ENCODE peak calls at places on chromosome 13, in five cellular contexts. R is fibroblast of the aortic adventitia, L is thyroid gland, D is heart right ventricle, P is kidney epithelial cell. Z is an unnamed sample.

GRCh38 chr13:78121459-78122348 is 203.1 kb upstream of the EDNRB start:
- DNase-seq in R (peak; percentile 89), P (peak; percentile 29), D (peak; percentile 45), L (peak; percentile 52), Z (peak; percentile 56)

GRCh38 chr13:113098163-113098732 is 7.3 kb upstream of the F7 start:
- DNase-seq in P (no peak), R (peak; percentile 46), L (no peak), D (no peak), Z (no peak)

GRCh38 chr13:93248627-93249047 is 22.0 kb downstream of the GPC6 start:
- DNase-seq in P (no peak), L (peak; percentile 22), R (peak; percentile 47), D (no peak), Z (no peak)

GRCh38 chr13:40271931-40272775 is 394.3 kb downstream of the FOXO1 start:
- DNase-seq in P (no peak), R (peak; percentile 97), D (peak; percentile 45), L (peak; percentile 78), Z (peak; percentile 80)

GRCh38 chr13:37187110-37187509 is 81.6 kb upstream of the CSNK1A1L start:
- DNase-seq in P (no peak), L (no peak), D (no peak), R (peak; percentile 52), Z (no peak)

GRCh38 chr13:19601749-19602725 is 31.4 kb upstream of the MPHOSPH8 start:
- DNase-seq in L (peak; percentile 28), D (no peak), P (no peak), R (peak; percentile 33), Z (peak; percentile 48)

GRCh38 chr13:46530084-46530935 is 22.7 kb upstream of the LRCH1 start:
- DNase-seq in R (peak; percentile 76), L (no peak), P (no peak), D (no peak), Z (no peak)

GRCh38 chr13:85148009-85148408 is 651.2 kb downstream of the SLITRK6 start:
- DNase-seq in D (no peak), P (peak; percentile 19), L (peak; percentile 65), R (no peak), Z (no peak)

GRCh38 chr13:57632276-57633140 is 964 bp downstream of the PCDH17 start:
- DNase-seq in P (no peak), R (no peak), L (no peak), D (peak; percentile 7), Z (peak; percentile 31)

GRCh38 chr13:33494596-33495214 is 209.2 kb upstream of the STARD13 start:
- DNase-seq in P (peak; percentile 83), D (no peak), R (peak; percentile 97), L (no peak), Z (no peak)

GRCh38 chr13:80047406-80047805 is 293.5 kb downstream of the SPRY2 start:
- DNase-seq in P (peak; percentile 43), L (no peak), R (peak; percentile 85), D (no peak), Z (no peak)

GRCh38 chr13:32228330-32229041 is 86.7 kb downstream of the ZAR1L start:
- DNase-seq in P (peak; percentile 29), D (no peak), L (no peak), R (no peak), Z (no peak)

GRCh38 chr13:35791191-35791902 is 314.9 kb upstream of the MAB21L1 start:
- DNase-seq in R (peak; percentile 68), P (no peak), D (no peak), L (no peak), Z (no peak)

GRCh38 chr13:113468029-113468428 is 14.7 kb upstream of the ADPRHL1 start:
- DNase-seq in R (no peak), L (no peak), P (no peak), D (no peak), Z (no peak)

GRCh38 chr13:97139704-97140103 is 82.4 kb upstream of the MBNL2 start:
- DNase-seq in L (no peak), D (no peak), P (no peak), R (no peak), Z (no peak)

GRCh38 chr13:98577823-98578285 is 947 bp upstream of the STK24 start:
- DNase-seq in R (no peak), D (no peak), L (no peak), P (no peak), Z (no peak)
- H3K4me3 ChIP-seq in R (peak overlapping the region; percentile 76), D (peak overlapping the region; percentile 65), L (peak overlapping the region; percentile 28), P (peak overlapping the region; percentile 37), Z (peak overlapping the region; percentile 73)

DNA sequence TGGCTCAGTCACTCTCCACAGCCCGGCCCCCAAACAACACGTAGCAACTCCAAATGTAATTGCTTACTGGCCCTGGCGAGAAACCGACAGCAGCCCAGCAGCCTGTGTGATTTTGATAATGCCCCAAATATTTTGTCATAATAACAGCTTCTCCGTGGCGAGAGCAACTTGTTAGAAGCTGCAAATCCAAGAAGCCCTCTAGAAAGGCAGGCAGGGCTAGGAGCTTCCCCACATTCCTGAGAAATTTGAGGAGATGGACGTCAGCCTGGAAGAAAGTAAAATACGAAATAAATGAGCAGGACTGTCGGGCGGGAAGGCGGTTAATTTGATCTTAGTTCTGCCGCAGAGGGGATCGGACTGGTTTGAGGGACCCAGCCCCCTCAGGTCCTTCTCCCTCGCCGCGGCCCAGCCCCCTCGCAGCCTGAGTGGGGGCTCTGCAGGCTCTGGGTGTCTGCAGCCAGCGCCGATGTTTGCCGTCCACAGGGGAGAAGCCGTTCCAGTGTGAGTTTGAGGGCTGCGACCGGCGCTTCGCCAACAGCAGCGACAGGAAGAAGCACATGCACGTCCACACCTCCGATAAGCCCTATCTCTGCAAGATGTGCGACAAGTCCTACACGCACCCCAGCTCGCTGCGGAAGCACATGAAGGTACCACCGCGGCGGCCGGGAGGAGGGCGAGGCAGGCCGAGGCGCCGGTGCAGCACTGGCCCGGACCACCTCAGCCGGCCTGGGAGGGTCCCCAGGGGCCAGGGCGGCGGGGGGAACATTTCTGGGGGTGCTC is 3.1 kb downstream of the ZIC2 start:
- DNase-seq in P (no peak), D (no peak), R (no peak), L (no peak), Z (no peak)
- H3K4me3 ChIP-seq in P (no peak overlapping the region), D (no peak overlapping the region), R (no peak overlapping the region), L (no peak overlapping the region), Z (peak overlapping the region; percentile 15)

GRCh38 chr13:49112782-49113525 is 107.2 kb upstream of the MLNR start:
- DNase-seq in R (peak; percentile 25), P (no peak), L (no peak), D (no peak), Z (no peak)
- H3K4me3 ChIP-seq in R (peak overlapping the region; percentile 29), P (peak overlapping the region; percentile 22), L (no peak overlapping the region), D (no peak overlapping the region), Z (no peak overlapping the region)

DNA sequence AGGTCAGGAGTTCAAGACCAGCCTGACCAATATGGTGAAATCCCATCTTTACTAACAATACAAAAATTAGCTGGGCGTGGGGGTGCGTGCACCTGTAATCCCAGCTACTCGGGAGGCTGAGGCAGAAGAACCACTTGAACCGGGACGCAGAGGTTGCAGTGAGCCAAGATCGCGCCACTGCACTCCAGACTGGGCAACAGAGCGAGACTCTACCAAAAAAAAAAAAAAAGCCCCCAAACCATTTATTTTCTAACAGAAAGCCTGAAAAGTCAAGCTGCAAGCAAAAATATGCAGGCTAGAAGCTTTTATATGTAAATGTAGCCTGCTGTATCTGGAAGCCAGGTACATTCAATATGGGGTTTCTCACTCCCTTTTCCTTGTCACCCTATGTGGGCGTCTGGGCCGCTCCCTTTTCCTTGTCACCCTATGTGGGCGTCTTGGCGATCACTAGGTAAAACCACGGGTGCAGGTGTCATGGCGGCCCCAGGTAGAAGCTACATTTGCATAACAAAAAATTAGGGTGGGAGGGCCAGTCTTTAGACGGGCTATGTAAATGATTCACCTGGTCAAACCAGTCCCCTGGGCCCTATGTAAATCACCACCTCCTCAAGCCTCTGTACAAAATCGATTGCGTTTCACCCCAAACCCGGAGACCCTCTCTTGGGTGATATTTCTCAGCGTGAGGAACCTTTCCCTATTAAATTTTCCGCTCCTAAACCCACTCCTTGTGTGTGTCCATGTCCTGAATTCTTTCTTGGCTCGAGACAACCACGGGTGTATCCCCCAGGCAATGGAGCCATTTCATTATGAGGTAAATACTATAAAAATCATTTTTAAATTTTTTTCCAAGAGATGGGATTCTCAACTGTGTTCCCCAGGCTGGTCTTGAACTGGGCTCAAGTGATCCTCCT is 2.1 kb downstream of the TRIM13 start:
- DNase-seq in P (no peak), R (no peak), L (no peak), D (no peak), Z (no peak)
- H3K4me3 ChIP-seq in P (no peak overlapping the region), R (peak overlapping the region; percentile 82), L (no peak overlapping the region), D (peak overlapping the region; percentile 92), Z (no peak overlapping the region)

DNA sequence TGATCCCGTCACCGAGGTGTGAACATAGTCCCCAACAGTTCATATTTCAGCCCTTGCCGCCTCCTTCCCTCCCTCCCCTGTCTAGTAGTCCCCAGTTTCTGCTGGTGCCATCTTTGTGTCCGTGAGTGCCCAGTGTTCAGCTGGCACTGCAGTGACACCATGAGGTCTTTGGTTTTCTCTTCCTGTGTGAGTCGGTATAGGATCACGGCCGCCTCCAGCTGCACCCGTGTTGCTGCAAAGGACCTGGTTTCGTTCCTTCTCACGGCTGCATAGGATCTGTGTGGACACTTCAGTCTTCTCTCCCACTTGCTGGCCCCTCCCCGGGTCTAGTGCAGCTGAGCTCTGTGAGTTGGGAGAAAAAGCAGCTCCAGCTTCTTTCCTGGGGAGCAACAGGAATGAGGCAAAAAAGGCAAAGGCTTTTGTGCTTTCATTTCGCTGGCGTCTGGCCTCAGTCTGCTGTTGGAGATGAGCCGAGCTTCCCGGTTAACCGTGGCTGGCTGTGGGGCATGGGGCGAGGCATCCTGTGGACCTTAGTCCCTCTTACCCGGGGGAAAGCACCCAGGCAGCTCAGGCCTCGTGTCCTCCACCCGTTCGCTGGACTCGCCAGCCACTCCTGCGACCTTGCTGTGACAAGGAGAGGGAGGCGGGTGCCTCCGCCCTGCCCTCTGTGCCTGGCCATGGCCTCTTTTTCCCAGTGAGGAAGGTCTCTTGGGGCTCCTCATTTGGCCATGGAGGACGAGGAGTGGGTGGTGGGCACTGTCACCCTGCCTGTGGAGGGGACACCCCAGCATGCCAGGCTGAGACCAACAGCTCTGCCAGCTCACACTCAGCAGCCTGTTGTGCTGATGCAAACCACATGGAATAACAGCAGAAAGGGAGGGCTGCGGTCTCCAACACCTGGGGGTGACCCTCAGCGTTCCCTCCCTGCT is 196.5 kb downstream of the TEX29 start:
- DNase-seq in D (no peak), R (no peak), P (no peak), L (no peak), Z (peak; percentile 9)
- H3K4me3 ChIP-seq in D (no peak overlapping the region), R (no peak overlapping the region), P (no peak overlapping the region), L (no peak overlapping the region), Z (no peak overlapping the region)